ENCODE peak calls at places on chromosomes 6 and 20, in seven cellular contexts. One of them, this sample, is unnamed.
A peak's percentile ranks its signal among the peaks of the same experiment; 100 is the strongest.

GRCh38 chr6:26251354-26252081 is 113.5 kb upstream of the BTN3A2 start:
- DNase-seq in upper lobe of right lung: peak; percentile 70
- DNase-seq in glutamatergic neuron: peak; percentile 77
- DNase-seq in NCI-H1048: no peak
- DNase-seq in nephron progenitor cell: peak; percentile 60
- DNase-seq in epithelial cell of proximal tubule: no peak
- DNase-seq in uterus: peak; percentile 50
- DNase-seq in this sample: no peak

GRCh38 chr20:46962452-46963195 is 68.0 kb downstream of the EYA2 start:
- DNase-seq in uterus: no peak
- DNase-seq in upper lobe of right lung: no peak
- DNase-seq in glutamatergic neuron: no peak
- DNase-seq in epithelial cell of proximal tubule: no peak
- DNase-seq in NCI-H1048: no peak
- DNase-seq in nephron progenitor cell: no peak
- DNase-seq in this sample: no peak

GRCh38 chr6:79712616-79713015 is 81.5 kb downstream of the SH3BGRL2 start:
- DNase-seq in glutamatergic neuron: no peak
- DNase-seq in NCI-H1048: no peak
- DNase-seq in epithelial cell of proximal tubule: no peak
- DNase-seq in nephron progenitor cell: no peak
- DNase-seq in uterus: no peak
- DNase-seq in upper lobe of right lung: no peak
- DNase-seq in this sample: no peak

GRCh38 chr20:62822788-62823651 is 6.2 kb downstream of the COL9A3 start:
- DNase-seq in nephron progenitor cell: peak; percentile 49
- DNase-seq in epithelial cell of proximal tubule: no peak
- DNase-seq in NCI-H1048: no peak
- DNase-seq in glutamatergic neuron: peak; percentile 74
- DNase-seq in upper lobe of right lung: no peak
- DNase-seq in uterus: no peak
- DNase-seq in this sample: peak; percentile 88

GRCh38 chr6:1080453-1081328 is 231.2 kb upstream of the FOXQ1 start:
- DNase-seq in NCI-H1048: no peak
- DNase-seq in uterus: no peak
- DNase-seq in nephron progenitor cell: no peak
- DNase-seq in epithelial cell of proximal tubule: no peak
- DNase-seq in upper lobe of right lung: no peak
- DNase-seq in glutamatergic neuron: no peak
- DNase-seq in this sample: peak; percentile 62

GRCh38 chr6:77502966-77503365 is 39.7 kb upstream of the HTR1B start:
- DNase-seq in uterus: no peak
- DNase-seq in glutamatergic neuron: no peak
- DNase-seq in epithelial cell of proximal tubule: no peak
- DNase-seq in nephron progenitor cell: no peak
- DNase-seq in upper lobe of right lung: no peak
- DNase-seq in NCI-H1048: no peak
- DNase-seq in this sample: no peak

GRCh38 chr6:134937426-134937825 is 12.5 kb downstream of the ALDH8A1 start:
- DNase-seq in nephron progenitor cell: no peak
- DNase-seq in glutamatergic neuron: no peak
- DNase-seq in uterus: no peak
- DNase-seq in upper lobe of right lung: no peak
- DNase-seq in NCI-H1048: no peak
- DNase-seq in epithelial cell of proximal tubule: no peak
- DNase-seq in this sample: no peak

GRCh38 chr20:45041464-45042337 is 59.2 kb downstream of the KCNS1 start:
- DNase-seq in NCI-H1048: no peak
- DNase-seq in epithelial cell of proximal tubule: no peak
- DNase-seq in glutamatergic neuron: no peak
- DNase-seq in upper lobe of right lung: no peak
- DNase-seq in nephron progenitor cell: no peak
- DNase-seq in uterus: no peak
- DNase-seq in this sample: no peak

GRCh38 chr6:126657556-126658129 is 317.7 kb downstream of the CENPW start:
- DNase-seq in glutamatergic neuron: no peak
- DNase-seq in upper lobe of right lung: no peak
- DNase-seq in epithelial cell of proximal tubule: no peak
- DNase-seq in uterus: no peak
- DNase-seq in nephron progenitor cell: no peak
- DNase-seq in NCI-H1048: no peak
- DNase-seq in this sample: peak; percentile 45

GRCh38 chr6:21748343-21749063 is 155.0 kb downstream of the SOX4 start:
- DNase-seq in upper lobe of right lung: no peak
- DNase-seq in epithelial cell of proximal tubule: no peak
- DNase-seq in glutamatergic neuron: peak; percentile 31
- DNase-seq in NCI-H1048: no peak
- DNase-seq in uterus: no peak
- DNase-seq in nephron progenitor cell: peak; percentile 50
- DNase-seq in this sample: no peak

GRCh38 chr6:132400641-132401119 is 595 bp downstream of the MOXD1 start:
- DNase-seq in glutamatergic neuron: no peak
- DNase-seq in upper lobe of right lung: no peak
- DNase-seq in NCI-H1048: no peak
- DNase-seq in epithelial cell of proximal tubule: no peak
- DNase-seq in nephron progenitor cell: peak; percentile 30
- DNase-seq in uterus: peak; percentile 20
- DNase-seq in this sample: no peak

This sample was measured in D341Med.